ENCODE peak calls at places on chromosomes 12 and 14, in six cellular contexts. I is ureter, Y is anterior cingulate cortex, H is foreskin fibroblast, K is midbrain, T is brain microvascular endothelial cell. B is an unnamed sample.

GRCh38 chr12:101802486-101802885 is 28.3 kb downstream of the GNPTAB start:
- DNase-seq in I (no peak), Y (no peak), H (no peak), K (no peak), T (no peak), B (no peak)

GRCh38 chr14:39492267-39492666 is 60.0 kb upstream of the FBXO33 start:
- DNase-seq in I (no peak), Y (no peak), H (peak; percentile 84), K (no peak), T (peak; percentile 72), B (peak; percentile 48)

GRCh38 chr12:111353026-111353425 is 15.9 kb downstream of the PHETA1 start:
- DNase-seq in I (no peak), Y (no peak), H (no peak), K (no peak), T (no peak), B (no peak)

GRCh38 chr12:2318286-2318685 is 265.5 kb downstream of the CACNA1C start:
- DNase-seq in I (no peak), Y (no peak), H (peak; percentile 56), K (no peak), T (no peak), B (peak; percentile 43)

GRCh38 chr12:103884316-103884715 is 43.3 kb upstream of the NT5DC3 start:
- DNase-seq in I (no peak), Y (no peak), H (peak; percentile 77), K (peak; percentile 7), T (peak; percentile 33), B (peak; percentile 62)

GRCh38 chr12:19431407-19432308 is 7.6 kb upstream of the AEBP2 start:
- DNase-seq in I (peak; percentile 76), Y (peak; percentile 2), H (peak; percentile 62), K (no peak), T (peak; percentile 71), B (peak; percentile 29)

GRCh38 chr14:103848720-103849077 is 1.3 kb upstream of the PPP1R13B start:
- DNase-seq in I (no peak), Y (no peak), H (no peak), K (no peak), T (no peak), B (no peak)

GRCh38 chr14:91261115-91261514 is 16.6 kb upstream of the GPR68 start:
- DNase-seq in I (no peak), Y (no peak), H (no peak), K (no peak), T (no peak), B (no peak)

GRCh38 chr14:99736600-99737371 is 52.7 kb downstream of the CYP46A1 start:
- DNase-seq in I (no peak), Y (no peak), H (no peak), K (no peak), T (no peak), B (no peak)

GRCh38 chr12:13474381-13474780 is 277.9 kb downstream of the EMP1 start:
- DNase-seq in I (no peak), Y (no peak), H (no peak), K (no peak), T (no peak), B (no peak)

GRCh38 chr12:105705765-105706164 is 375.3 kb downstream of the C12orf75 start:
- DNase-seq in I (no peak), Y (peak; percentile 17), H (peak; percentile 68), K (peak; percentile 63), T (peak; percentile 58), B (peak; percentile 31)

GRCh38 chr14:101534198-101534597 is 27.1 kb upstream of the DIO3 start:
- DNase-seq in I (no peak), Y (no peak), H (no peak), K (no peak), T (no peak), B (no peak)

GRCh38 chr12:22118206-22118605 is 72.2 kb downstream of the CMAS start:
- DNase-seq in I (no peak), Y (no peak), H (no peak), K (no peak), T (no peak), B (no peak)

GRCh38 chr14:26531894-26532293 is 65.9 kb downstream of the NOVA1 start:
- DNase-seq in I (no peak), Y (no peak), H (peak; percentile 82), K (no peak), T (peak; percentile 24), B (peak; percentile 58)

GRCh38 chr12:24230061-24230460 is 280.6 kb upstream of the SOX5 start:
- DNase-seq in I (no peak), Y (no peak), H (no peak), K (no peak), T (no peak), B (no peak)

GRCh38 chr12:6336859-6337744 is 4.8 kb downstream of the TNFRSF1A start:
- DNase-seq in I (no peak), Y (no peak), H (peak; percentile 56), K (no peak), T (no peak), B (no peak)

GRCh38 chr12:46065412-46066166 is 75.2 kb upstream of the SCAF11 start:
- DNase-seq in I (no peak), Y (no peak), H (no peak), K (no peak), T (no peak), B (no peak)

GRCh38 chr12:115871714-115872113 is 405.8 kb downstream of the MED13L start:
- DNase-seq in I (no peak), Y (no peak), H (peak; percentile 44), K (no peak), T (peak; percentile 20), B (peak; percentile 3)

GRCh38 chr12:89650239-89650638 is 58.4 kb downstream of the ATP2B1 start:
- DNase-seq in I (no peak), Y (no peak), H (no peak), K (no peak), T (no peak), B (no peak)

GRCh38 chr14:105076805-105077648 is 11.8 kb upstream of the GPR132 start:
- DNase-seq in I (no peak), Y (no peak), H (no peak), K (no peak), T (no peak), B (no peak)

GRCh38 chr12:117045175-117045997 is 53.8 kb downstream of the TESC start:
- DNase-seq in I (no peak), Y (peak; percentile 46), H (no peak), K (no peak), T (no peak), B (no peak)

GRCh38 chr14:90491868-90492560 is 95.2 kb downstream of the CALM1 start:
- DNase-seq in I (peak; percentile 27), Y (peak; percentile 47), H (no peak), K (peak; percentile 20), T (no peak), B (no peak)

GRCh38 chr12:1768585-1768984 is 51.8 kb upstream of the LRTM2 start:
- DNase-seq in I (no peak), Y (no peak), H (peak; percentile 79), K (no peak), T (no peak), B (peak; percentile 65)